ENCODE peak calls at places on chromosomes 13 and 19, in ten cellular contexts. I is vagina; C is MCF 10A; Z is RWPE1; O is foreskin fibroblast; Q is A549; F is GM06990; H is activated CD8-positive, alpha-beta T cell treated with anti-CD3 and anti-CD28 coated beads for 36 hours; A is heart left ventricle; N is BE2C. V is an unnamed sample.

GRCh38 chr13:98171806-98172569 is 5.1 kb downstream of the RNF113B start:
- DNase-seq in I (no peak), C (no peak), Z (no peak), O (no peak), Q (no peak), F (no peak), H (no peak), A (peak; percentile 65), N (peak; percentile 50), V (no peak)

GRCh38 chr13:48273346-48273745 is 30.2 kb upstream of the RB1 start:
- DNase-seq in I (no peak), C (no peak), Z (no peak), O (no peak), Q (no peak), F (no peak), H (no peak), A (no peak), N (no peak), V (no peak)

GRCh38 chr13:32537580-32538233 is 888 bp downstream of the N4BP2L2 start:
- DNase-seq in I (no peak), C (no peak), Z (no peak), O (no peak), Q (no peak), F (no peak), H (peak; percentile 64), A (no peak), N (peak; percentile 33), V (no peak)

GRCh38 chr13:28251462-28251861 is 113.1 kb downstream of the PAN3 start:
- DNase-seq in I (no peak), C (no peak), Z (no peak), O (no peak), Q (no peak), F (no peak), H (no peak), A (no peak), N (no peak), V (no peak)

GRCh38 chr19:29487432-29487831 is 38.4 kb upstream of the VSTM2B start:
- DNase-seq in I (peak; percentile 64), C (no peak), Z (no peak), O (no peak), Q (no peak), F (no peak), H (no peak), A (no peak), N (no peak), V (no peak)

GRCh38 chr13:48571121-48571901 is 38.4 kb upstream of the RCBTB2 start:
- DNase-seq in I (no peak), C (no peak), Z (no peak), O (peak; percentile 54), Q (no peak), F (no peak), H (no peak), A (no peak), N (no peak), V (no peak)

GRCh38 chr13:25455146-25455545 is 83.4 kb downstream of the ATP8A2 start:
- DNase-seq in I (no peak), C (peak; percentile 87), Z (no peak), O (no peak), Q (no peak), F (no peak), H (no peak), A (no peak), N (no peak), V (no peak)

GRCh38 chr13:105219636-105220035 is 1315.8 kb downstream of the EFNB2 start:
- DNase-seq in I (no peak), C (no peak), Z (no peak), O (peak; percentile 34), Q (no peak), F (no peak), H (no peak), A (no peak), N (no peak), V (no peak)

GRCh38 chr19:41859213-41859617 is 840 bp upstream of the RPS19 start:
- DNase-seq in I (no peak), C (no peak), Z (no peak), O (no peak), Q (no peak), F (no peak), H (no peak), A (no peak), N (no peak), V (no peak)

GRCh38 chr19:41859618-41860418 is at the start of gene RPS19:
- DNase-seq in I (peak; percentile 99), C (peak; percentile 100), Z (peak; percentile 98), O (peak; percentile 97), Q (peak; percentile 100), F (peak; percentile 97), H (peak; percentile 98), A (peak; percentile 99), N (peak; percentile 98), V (peak; percentile 98)

GRCh38 chr19:41861098-41861768 is 1.2 kb downstream of the RPS19 start:
- DNase-seq in I (no peak), C (no peak), Z (no peak), O (no peak), Q (no peak), F (no peak), H (no peak), A (no peak), N (no peak), V (no peak)

GRCh38 chr19:41861846-41862245 is 1.8 kb downstream of the RPS19 start:
- DNase-seq in I (no peak), C (no peak), Z (no peak), O (no peak), Q (no peak), F (no peak), H (no peak), A (no peak), N (no peak), V (no peak)

DNA sequence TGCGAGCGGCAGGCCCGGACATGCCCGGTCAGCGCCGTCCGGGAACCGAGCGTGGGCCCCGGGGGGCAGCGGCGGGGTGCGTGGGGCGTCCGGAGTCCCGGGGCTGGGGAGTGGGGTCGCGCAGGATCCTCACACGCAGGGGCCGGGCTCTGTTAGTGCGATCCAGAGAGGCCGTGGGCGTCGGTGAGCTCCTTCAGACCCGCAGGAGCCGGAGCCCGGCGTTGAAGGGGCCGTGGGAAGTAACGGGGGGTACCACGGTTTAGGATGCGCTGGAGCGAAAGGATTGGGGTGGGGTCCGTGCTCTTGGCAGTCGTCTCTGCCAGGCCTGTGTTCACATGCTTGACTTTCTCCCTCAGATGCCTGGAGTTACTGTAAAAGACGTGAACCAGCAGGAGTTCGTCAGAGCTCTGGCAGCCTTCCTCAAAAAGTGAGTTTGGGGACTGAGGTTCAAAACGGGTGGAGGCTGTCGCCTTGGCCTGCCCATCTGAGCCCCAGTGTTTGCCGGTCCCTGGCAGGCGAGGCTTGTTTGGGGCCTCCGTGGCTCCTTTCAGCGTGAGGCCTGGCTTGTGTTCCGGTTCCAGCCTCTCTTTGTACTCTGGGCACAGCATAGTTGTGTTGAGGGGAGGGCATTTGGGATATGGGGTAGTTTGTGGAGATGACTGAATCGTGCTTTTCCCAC is 503 bp downstream of the RPS19 start:
- DNase-seq in I (no peak), C (no peak), Z (no peak), O (no peak), Q (no peak), F (no peak), H (no peak), A (no peak), N (no peak), V (no peak)
- TF ChIP-seq CTCF in I (no peak), C (no peak), Z (no peak), O (no peak), Q (no peak), F (no peak), H (no peak), A (no peak), N (no peak), V (no peak)

GRCh38 chr19:15125232-15126067 is 18.2 kb downstream of the SYDE1 start:
- DNase-seq in I (peak; percentile 98), C (peak; percentile 99), Z (peak; percentile 100), O (peak; percentile 96), Q (peak; percentile 93), F (peak; percentile 98), H (peak; percentile 100), A (peak; percentile 99), N (peak; percentile 99), V (peak; percentile 98)
- TF ChIP-seq CTCF in I (no peak), C (peak; percentile 6), Z (no peak), O (no peak), Q (no peak), F (peak; percentile 16), H (no peak), A (peak; percentile 15), N (no peak), V (no peak)

GRCh38 chr13:22866221-22866620 is 314.6 kb upstream of the SGCG start:
- DNase-seq in I (no peak), C (no peak), Z (no peak), O (no peak), Q (no peak), F (no peak), H (no peak), A (no peak), N (no peak), V (no peak)

DNA sequence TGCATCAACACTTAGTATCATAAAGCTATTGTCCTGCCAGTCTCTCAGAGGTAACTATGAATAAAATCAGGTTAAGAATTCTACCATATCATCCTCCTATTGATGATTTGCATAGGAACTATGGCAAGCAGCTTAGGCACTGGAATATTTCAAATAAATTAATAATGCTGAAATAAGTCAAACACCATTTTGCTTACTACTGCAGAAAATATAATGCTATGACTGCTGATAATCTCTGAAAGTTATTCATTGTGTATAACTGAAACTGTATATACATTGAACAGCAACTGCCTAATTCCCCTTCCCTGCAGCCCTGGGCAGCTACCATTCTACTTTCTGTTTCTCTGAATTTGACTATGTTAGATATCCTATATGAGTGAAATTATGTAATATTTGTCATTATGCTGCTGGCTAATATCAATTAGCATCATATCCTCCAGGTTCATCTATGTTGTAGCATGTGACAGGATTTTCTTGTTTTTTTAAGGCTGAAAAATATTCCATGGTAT is 318.8 kb upstream of the SGCG start:
- DNase-seq in I (no peak), C (no peak), Z (no peak), O (no peak), Q (no peak), F (no peak), H (no peak), A (no peak), N (no peak), V (no peak)
- TF ChIP-seq CTCF in I (no peak), C (no peak), Z (no peak), O (no peak), Q (no peak), F (no peak), H (no peak), A (no peak), N (no peak), V (no peak)

GRCh38 chr19:46298477-46299003 is 1.7 kb downstream of the HIF3A start:
- DNase-seq in I (no peak), C (no peak), Z (no peak), O (no peak), Q (no peak), F (no peak), H (no peak), A (no peak), N (no peak), V (no peak)

GRCh38 chr19:46299695-46300094 is 2.9 kb downstream of the HIF3A start:
- DNase-seq in I (no peak), C (peak; percentile 27), Z (no peak), O (no peak), Q (no peak), F (no peak), H (no peak), A (no peak), N (no peak), V (no peak)

GRCh38 chr19:46296722-46297431 is at the start of gene HIF3A:
- DNase-seq in I (no peak), C (no peak), Z (no peak), O (peak; percentile 59), Q (no peak), F (no peak), H (peak; percentile 14), A (peak; percentile 71), N (peak; percentile 72), V (no peak)

GRCh38 chr19:46299004-46299509 is 2.2 kb downstream of the HIF3A start:
- DNase-seq in I (peak; percentile 97), C (peak; percentile 96), Z (peak; percentile 93), O (peak; percentile 94), Q (peak; percentile 95), F (no peak), H (no peak), A (peak; percentile 97), N (peak; percentile 97), V (no peak)

GRCh38 chr19:46297700-46298476 is 1.0 kb downstream of the HIF3A start:
- DNase-seq in I (peak; percentile 91), C (no peak), Z (no peak), O (peak; percentile 73), Q (no peak), F (no peak), H (no peak), A (peak; percentile 92), N (peak; percentile 39), V (no peak)
- TF ChIP-seq CTCF in I (no peak), C (no peak), Z (no peak), O (no peak), Q (no peak), F (peak; percentile 14), H (no peak), A (peak; percentile 61), N (no peak), V (no peak)